ENCODE peak calls at places on chromosome 20, in six cellular contexts. F is NCI-H2081, Z is NCI-H345, S is thoracic aorta, V is amniotic epithelial cell, M is sciatic nerve. W is an unnamed sample.

GRCh38 chr20:48523191-48523757 is 304.5 kb downstream of the PREX1 start:
- DNase-seq in F (no peak), Z (no peak), S (no peak), V (peak; percentile 46), M (no peak), W (no peak)

GRCh38 chr20:50572922-50573777 is 63.0 kb downstream of the PTPN1 start:
- DNase-seq in F (peak; percentile 36), Z (peak; percentile 78), S (peak; percentile 73), V (peak; percentile 79), M (no peak), W (no peak)

GRCh38 chr20:49230575-49231211 is 11.5 kb downstream of the DDX27 start:
- DNase-seq in F (no peak), Z (no peak), S (no peak), V (peak; percentile 68), M (no peak), W (no peak)

GRCh38 chr20:58051367-58051766 is 177.1 kb downstream of the ANKRD60 start:
- DNase-seq in F (no peak), Z (no peak), S (no peak), V (no peak), M (no peak), W (no peak)

GRCh38 chr20:20824924-20825584 is 112.6 kb upstream of the RALGAPA2 start:
- DNase-seq in F (peak; percentile 76), Z (peak; percentile 69), S (no peak), V (no peak), M (peak; percentile 75), W (peak; percentile 65)

GRCh38 chr20:49627329-49627761 is 59.4 kb upstream of the PTGIS start:
- DNase-seq in F (no peak), Z (no peak), S (no peak), V (peak; percentile 48), M (no peak), W (no peak)

GRCh38 chr20:58636983-58637421 is 14.1 kb upstream of the STX16 start:
- DNase-seq in F (no peak), Z (no peak), S (no peak), V (no peak), M (peak; percentile 58), W (no peak)

GRCh38 chr20:45406260-45407066 is 1.6 kb upstream of the DBNDD2 start:
- DNase-seq in F (peak; percentile 49), Z (peak; percentile 72), S (no peak), V (peak; percentile 2), M (peak; percentile 87), W (peak; percentile 70)

GRCh38 chr20:38269715-38270114 is 9.2 kb upstream of the KIAA1755 start:
- DNase-seq in F (no peak), Z (no peak), S (no peak), V (no peak), M (no peak), W (no peak)

GRCh38 chr20:50526403-50526989 is 16.3 kb downstream of the PTPN1 start:
- DNase-seq in F (no peak), Z (no peak), S (no peak), V (no peak), M (no peak), W (no peak)

GRCh38 chr20:59676877-59677140 is 72.5 kb downstream of the PHACTR3 start:
- DNase-seq in F (no peak), Z (no peak), S (no peak), V (no peak), M (no peak), W (no peak)

GRCh38 chr20:62696431-62696957 is 12.1 kb upstream of the NTSR1 start:
- DNase-seq in F (no peak), Z (peak; percentile 31), S (no peak), V (no peak), M (no peak), W (no peak)

GRCh38 chr20:59468831-59469230 is 135.5 kb upstream of the PHACTR3 start:
- DNase-seq in F (no peak), Z (no peak), S (no peak), V (no peak), M (no peak), W (no peak)

GRCh38 chr20:39853664-39854063 is 835.4 kb downstream of the MAFB start:
- DNase-seq in F (no peak), Z (no peak), S (no peak), V (peak; percentile 3), M (no peak), W (no peak)

GRCh38 chr20:35311409-35311808 is 19.2 kb upstream of the FAM83C start:
- DNase-seq in F (peak; percentile 22), Z (no peak), S (no peak), V (peak; percentile 64), M (no peak), W (peak; percentile 76)

GRCh38 chr20:41895216-41895615 is 277.0 kb upstream of the CHD6 start:
- DNase-seq in F (no peak), Z (no peak), S (no peak), V (no peak), M (no peak), W (no peak)

GRCh38 chr20:20628314-20628713 is 84.1 kb downstream of the RALGAPA2 start:
- DNase-seq in F (no peak), Z (no peak), S (no peak), V (no peak), M (no peak), W (no peak)

GRCh38 chr20:11891827-11892521 is 25.7 kb upstream of the BTBD3 start:
- DNase-seq in F (peak; percentile 70), Z (peak; percentile 86), S (peak; percentile 30), V (peak; percentile 73), M (peak; percentile 65), W (peak; percentile 39)

GRCh38 chr20:58003525-58003924 is 224.9 kb downstream of the ANKRD60 start:
- DNase-seq in F (no peak), Z (no peak), S (no peak), V (no peak), M (peak; percentile 46), W (no peak)

GRCh38 chr20:33387177-33387576 is 14.1 kb downstream of the CDK5RAP1 start:
- DNase-seq in F (no peak), Z (no peak), S (no peak), V (peak; percentile 88), M (no peak), W (no peak)

GRCh38 chr20:47205577-47206123 is 150.8 kb downstream of the ZMYND8 start:
- DNase-seq in F (peak; percentile 7), Z (peak; percentile 81), S (peak; percentile 21), V (peak; percentile 75), M (peak; percentile 92), W (no peak)

GRCh38 chr20:63955281-63955845 is 853 bp downstream of the UCKL1 start:
- DNase-seq in F (no peak), Z (peak; percentile 54), S (no peak), V (no peak), M (no peak), W (peak; percentile 55)

GRCh38 chr20:50721881-50722281 is 9.5 kb upstream of the PARD6B start:
- DNase-seq in F (no peak), Z (no peak), S (peak; percentile 62), V (peak; percentile 81), M (peak; percentile 52), W (no peak)

GRCh38 chr20:50111120-50111828 is 1.7 kb downstream of the UBE2V1 start:
- DNase-seq in F (no peak), Z (no peak), S (no peak), V (peak; percentile 58), M (peak; percentile 46), W (peak; percentile 62)

GRCh38 chr20:33840759-33841438 is 29.8 kb downstream of the CHMP4B start:
- DNase-seq in F (no peak), Z (no peak), S (no peak), V (no peak), M (no peak), W (no peak)

GRCh38 chr20:62576815-62577214 is 65.5 kb upstream of the SLCO4A1 start:
- DNase-seq in F (no peak), Z (no peak), S (no peak), V (peak; percentile 7), M (no peak), W (no peak)

W was measured in stimulated activated naive CD8-positive, alpha-beta T cell treated with anti-CD3 and anti-CD28 coated beads, Interleukin-15, Interleukin-2, amounts not matched to agents 100 U/mL and 50 U/mL, for 24 hours.